ENCODE peak calls at places on chromosomes 3 and 15, in five cellular contexts. L is A549, R is HL-60, W is K562, B is GM23338. I is an unnamed sample.

GRCh38 chr3:74532446-74532845 is 82.0 kb downstream of the CNTN3 start:
- DNase-seq in L (no peak), B (no peak), W (no peak), R (no peak), I (no peak)

GRCh38 chr15:42033214-42033873 is 12.5 kb upstream of the PLA2G4E start:
- DNase-seq in R (no peak), L (no peak), W (no peak), B (no peak), I (no peak)

GRCh38 chr3:72657666-72658065 is 190.6 kb downstream of the SHQ1 start:
- DNase-seq in R (no peak), W (peak), B (no peak), L (no peak), I (no peak)

GRCh38 chr3:11096266-11097135 is 57.8 kb upstream of the HRH1 start:
- DNase-seq in L (peak), B (peak), R (peak), W (peak), I (peak)

GRCh38 chr3:171711461-171711860 is 98.8 kb downstream of the PLD1 start:
- DNase-seq in R (no peak), B (no peak), L (no peak), W (no peak), I (no peak)

GRCh38 chr3:179323197-179323901 is 518 bp downstream of the ZNF639 start:
- DNase-seq in R (no peak), L (peak), W (peak), B (peak), I (no peak)

GRCh38 chr15:63888146-63888545 is 54.4 kb upstream of the HERC1 start:
- DNase-seq in R (no peak), L (no peak), W (no peak), B (no peak), I (no peak)

GRCh38 chr15:43934480-43934879 is 107.7 kb downstream of the WDR76 start:
- DNase-seq in R (no peak), B (no peak), L (no peak), W (no peak), I (no peak)

GRCh38 chr3:52046186-52046913 is 10.0 kb downstream of the DUSP7 start:
- DNase-seq in L (peak), B (no peak), W (no peak), R (no peak), I (peak)

GRCh38 chr3:58955308-58955707 is 94.5 kb downstream of the CFAP20DC start:
- DNase-seq in R (no peak), B (peak), L (no peak), W (no peak), I (no peak)

GRCh38 chr3:8324727-8325126 is 176.9 kb upstream of the LMCD1 start:
- DNase-seq in R (no peak), B (peak), W (no peak), L (peak), I (peak)

GRCh38 chr3:150106752-150107428 is 136.2 kb upstream of the PFN2 start:
- DNase-seq in W (no peak), B (no peak), L (peak), R (no peak), I (no peak)

GRCh38 chr15:45048784-45049631 is 26.0 kb downstream of the SORD start:
- DNase-seq in L (no peak), W (peak), B (no peak), R (peak), I (no peak)

DNA sequence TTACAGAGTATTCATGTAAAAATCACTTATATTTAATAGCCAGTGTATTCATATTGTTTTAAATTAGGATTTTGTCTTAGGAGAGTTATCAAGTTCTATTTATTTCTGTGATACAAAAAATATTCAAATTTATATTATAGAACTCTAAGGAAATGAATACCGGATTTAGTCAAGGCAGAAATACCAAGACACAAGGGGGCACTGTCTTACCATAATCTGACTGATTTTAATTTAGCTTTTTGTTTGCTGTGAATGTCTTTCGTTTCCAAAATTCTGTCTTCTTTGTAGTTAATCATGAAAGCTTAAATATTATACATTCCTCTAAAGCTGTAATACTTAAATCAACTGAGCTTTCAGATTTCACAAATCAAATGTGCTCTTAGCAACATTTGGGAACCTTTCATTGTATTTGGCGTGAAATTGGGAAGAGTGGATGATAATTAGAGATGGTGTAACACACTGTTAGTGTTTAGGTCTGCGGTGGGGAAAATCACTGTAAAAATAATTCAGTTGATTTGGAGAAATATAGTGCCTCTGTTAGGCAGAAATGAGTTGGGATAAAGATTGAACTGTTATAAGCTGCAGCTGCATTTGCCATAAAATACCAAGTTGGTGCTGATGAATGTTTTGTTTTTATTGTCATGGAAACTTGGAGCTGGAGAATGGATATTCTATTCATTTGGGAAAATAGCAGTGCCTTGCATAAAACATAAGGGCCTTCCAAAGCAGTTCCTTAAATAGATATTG is 228.1 kb downstream of the TCF12 start:
- DNase-seq in B (peak), L (peak), R (no peak), W (peak), I (peak)
- TF ChIP-seq REST in B (no peak), L (no peak), R (no peak), W (no peak), I (no peak)

GRCh38 chr3:134643150-134643675 is 7.6 kb downstream of the KY start:
- DNase-seq in L (no peak), B (no peak), R (no peak), W (no peak), I (no peak)

GRCh38 chr3:134642445-134643149 is 8.2 kb downstream of the KY start:
- DNase-seq in L (no peak), R (no peak), W (no peak), B (no peak), I (no peak)

GRCh38 chr3:134640872-134641470 is 9.9 kb downstream of the KY start:
- DNase-seq in B (peak), R (peak), W (peak), L (peak), I (peak)

GRCh38 chr3:134640378-134640777 is 10.4 kb downstream of the KY start:
- DNase-seq in W (no peak), R (no peak), L (no peak), B (no peak), I (no peak)

GRCh38 chr3:134641671-134642300 is 9.0 kb downstream of the KY start:
- DNase-seq in L (no peak), R (no peak), W (no peak), B (no peak), I (no peak)
- TF ChIP-seq REST in L (no peak), R (no peak), W (no peak), B (no peak), I (no peak)

GRCh38 chr15:40100133-40100946 is 8.3 kb downstream of the BMF start:
- DNase-seq in B (no peak), W (no peak), L (no peak), R (no peak), I (no peak)

GRCh38 chr15:40096094-40096876 is 12.4 kb downstream of the BMF start:
- DNase-seq in W (no peak), B (no peak), L (no peak), R (no peak), I (no peak)

GRCh38 chr15:40098489-40099261 is 10.0 kb downstream of the BMF start:
- DNase-seq in W (peak), B (peak), L (peak), R (peak), I (no peak)

GRCh38 chr15:40097096-40097967 is 11.3 kb downstream of the BMF start:
- DNase-seq in B (no peak), W (no peak), R (no peak), L (no peak), I (no peak)

DNA sequence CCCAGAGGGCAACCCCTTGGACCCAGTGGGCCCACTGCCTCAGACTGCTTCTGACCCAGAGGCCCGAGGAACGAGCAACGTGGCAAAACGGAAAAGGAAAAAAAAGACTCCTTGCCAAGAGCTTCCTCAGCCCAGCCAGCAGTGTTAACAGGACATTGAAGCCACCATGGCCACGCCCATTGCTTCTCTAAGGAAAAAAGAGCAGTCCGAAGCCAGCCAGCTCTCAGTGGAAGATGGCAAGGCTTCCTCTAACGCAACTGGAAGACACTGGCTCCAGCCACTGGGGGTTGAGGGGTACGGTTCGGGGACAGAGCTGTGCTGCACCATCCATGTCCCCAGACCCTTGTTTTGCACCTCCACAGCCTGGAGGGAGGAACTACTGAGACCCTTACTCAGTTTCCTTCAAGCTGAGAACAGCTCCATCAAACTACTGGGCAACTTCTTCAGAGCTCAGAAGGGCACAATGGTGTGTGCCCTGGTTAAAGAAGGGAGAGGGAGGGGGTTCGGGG is 10.7 kb downstream of the BMF start:
- DNase-seq in L (no peak), R (no peak), B (peak), W (peak), I (no peak)
- TF ChIP-seq REST in L (no peak), R (no peak), B (no peak), W (no peak), I (no peak)

DNA sequence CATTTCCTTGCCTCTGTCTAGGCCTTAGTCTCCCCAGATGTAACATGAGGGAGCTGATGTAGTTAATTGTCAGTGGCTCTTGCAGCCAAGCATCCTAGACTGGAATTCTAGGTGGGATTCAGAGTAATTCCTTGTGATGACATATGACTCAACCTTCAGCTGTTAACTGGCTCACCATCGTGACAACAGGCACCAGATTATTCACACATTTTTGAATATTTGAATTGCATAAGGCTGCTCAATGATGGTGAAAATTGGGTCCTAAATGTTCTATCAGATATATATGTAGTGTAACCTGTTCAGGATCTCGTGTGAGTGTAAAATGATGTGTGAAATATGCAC is 405.1 kb downstream of the LPP start:
- DNase-seq in L (no peak), R (no peak), W (no peak), B (no peak), I (no peak)
- TF ChIP-seq REST in L (no peak), R (no peak), W (no peak), B (no peak), I (no peak)

DNA sequence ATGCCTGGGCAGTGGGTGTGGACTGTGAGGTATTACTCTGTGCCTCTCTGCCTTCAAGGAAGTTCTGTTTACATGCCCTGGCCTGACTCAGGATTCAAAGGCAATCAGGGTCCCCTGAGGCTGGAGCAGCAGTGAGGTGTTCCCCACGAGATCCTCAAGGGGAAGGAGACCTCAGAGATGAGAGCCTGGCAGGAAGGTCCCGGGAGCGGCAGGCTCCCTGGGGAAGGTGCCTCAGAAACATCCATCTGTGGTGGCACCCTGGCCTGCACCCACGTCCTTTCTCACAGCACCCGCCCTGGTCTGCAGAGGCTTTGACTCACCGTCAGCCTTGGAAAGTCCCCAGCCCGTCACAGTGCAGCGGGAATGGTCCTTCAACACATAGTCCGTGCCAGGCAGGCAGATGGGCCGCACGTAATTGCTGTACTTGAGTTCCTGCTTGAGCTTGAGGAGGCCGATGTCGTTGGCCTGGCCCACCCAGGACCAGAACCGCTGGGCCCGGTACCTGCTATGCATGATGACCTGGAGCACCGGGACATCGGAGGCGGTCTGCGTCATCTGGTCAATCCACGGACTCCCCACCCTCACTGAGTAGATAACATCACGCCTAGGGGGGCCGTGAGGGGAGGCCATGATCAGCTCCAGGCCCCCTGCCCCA is 3.6 kb downstream of the PRSS50 start:
- DNase-seq in B (no peak), R (no peak), W (no peak), L (no peak), I (no peak)
- TF ChIP-seq REST in B (no peak), R (no peak), W (no peak), L (no peak), I (no peak)

GRCh38 chr15:101185336-101185735 is 66.5 kb downstream of the CHSY1 start:
- DNase-seq in W (no peak), L (no peak), R (no peak), B (no peak), I (no peak)
- TF ChIP-seq REST in W (no peak), L (no peak), R (no peak), B (no peak), I (no peak)

GRCh38 chr15:52263563-52263962 is 32.0 kb downstream of the MYO5C start:
- DNase-seq in B (no peak), W (no peak), R (no peak), L (no peak), I (no peak)

GRCh38 chr15:52261498-52262242 is 33.9 kb downstream of the MYO5C start:
- DNase-seq in L (peak), W (peak), B (peak), R (peak), I (peak)

GRCh38 chr15:52259503-52259902 is 36.1 kb downstream of the MYO5C start:
- DNase-seq in R (no peak), B (no peak), L (no peak), W (no peak), I (no peak)

GRCh38 chr15:52261026-52261425 is 34.6 kb downstream of the MYO5C start:
- DNase-seq in W (no peak), B (no peak), R (no peak), L (no peak), I (no peak)

DNA sequence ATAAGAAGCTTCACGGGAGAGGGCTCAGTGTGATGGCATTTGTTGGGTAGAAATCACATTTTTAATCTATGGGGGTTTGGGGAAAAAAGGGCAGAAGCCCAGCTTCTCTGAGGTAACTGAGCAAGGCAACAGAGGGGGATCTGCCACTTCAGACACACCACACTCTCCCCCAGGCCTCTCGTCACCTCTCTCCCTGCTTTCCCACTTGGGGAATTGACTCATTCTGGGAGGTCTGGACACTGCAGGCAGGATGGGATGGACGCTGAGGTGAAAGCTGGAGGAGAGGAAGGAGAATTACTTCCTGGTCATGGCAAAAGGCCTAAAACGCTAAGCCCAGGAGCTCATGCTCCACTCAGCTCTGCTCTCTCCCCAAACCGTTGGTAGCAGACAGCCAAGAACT is 33.2 kb downstream of the MYO5C start:
- DNase-seq in W (no peak), B (no peak), L (no peak), R (no peak), I (no peak)
- TF ChIP-seq REST in W (no peak), B (no peak), L (no peak), R (no peak), I (no peak)

I was measured in HCT116.